ENCODE peak calls at places on chromosome 2, in four cellular contexts. One of them, this sample, is unnamed.

GRCh38 chr2:233426619-233427342 is 72.5 kb downstream of the DGKD start:
- DNase-seq in spleen: no peak
- DNase-seq in heart right ventricle: no peak
- DNase-seq in ovary: no peak
- DNase-seq in this sample: no peak

GRCh38 chr2:46302005-46302696 is 4.9 kb downstream of the EPAS1 start:
- DNase-seq in ovary: no peak
- DNase-seq in spleen: no peak
- DNase-seq in heart right ventricle: no peak
- DNase-seq in this sample: no peak

GRCh38 chr2:70715161-70715985 is 52.6 kb downstream of the ADD2 start:
- DNase-seq in spleen: no peak
- DNase-seq in ovary: no peak
- DNase-seq in heart right ventricle: no peak
- DNase-seq in this sample: no peak

GRCh38 chr2:148721991-148722777 is 77.6 kb downstream of the EPC2 start:
- DNase-seq in heart right ventricle: no peak
- DNase-seq in ovary: no peak
- DNase-seq in spleen: no peak
- DNase-seq in this sample: no peak

GRCh38 chr2:62140785-62141740 is 54.9 kb upstream of the B3GNT2 start:
- DNase-seq in heart right ventricle: no peak
- DNase-seq in spleen: no peak
- DNase-seq in ovary: no peak
- DNase-seq in this sample: no peak

GRCh38 chr2:96839288-96839874 is 4.4 kb downstream of the ANKRD23 start:
- DNase-seq in ovary: no peak
- DNase-seq in spleen: peak; percentile 96
- DNase-seq in heart right ventricle: no peak
- DNase-seq in this sample: peak; percentile 57

GRCh38 chr2:70948350-70949003 is 12.8 kb downstream of the ATP6V1B1 start:
- DNase-seq in spleen: peak; percentile 90
- DNase-seq in heart right ventricle: peak; percentile 84
- DNase-seq in ovary: peak; percentile 82
- DNase-seq in this sample: peak; percentile 77

GRCh38 chr2:50951416-50951815 is 80.5 kb downstream of the NRXN1 start:
- DNase-seq in ovary: no peak
- DNase-seq in spleen: no peak
- DNase-seq in heart right ventricle: no peak
- DNase-seq in this sample: no peak

GRCh38 chr2:62611820-62612219 is 93.7 kb upstream of the EHBP1 start:
- DNase-seq in ovary: no peak
- DNase-seq in spleen: no peak
- DNase-seq in heart right ventricle: no peak
- DNase-seq in this sample: no peak

GRCh38 chr2:217338306-217338916 is 478.5 kb upstream of the TNP1 start:
- DNase-seq in heart right ventricle: no peak
- DNase-seq in spleen: no peak
- DNase-seq in ovary: peak; percentile 36
- DNase-seq in this sample: no peak

GRCh38 chr2:76050196-76050595 is 339.5 kb upstream of the GCFC2 start:
- DNase-seq in heart right ventricle: no peak
- DNase-seq in ovary: no peak
- DNase-seq in spleen: no peak
- DNase-seq in this sample: no peak

GRCh38 chr2:189024861-189025618 is 50.9 kb downstream of the COL3A1 start:
- DNase-seq in heart right ventricle: no peak
- DNase-seq in ovary: no peak
- DNase-seq in spleen: no peak
- DNase-seq in this sample: no peak

GRCh38 chr2:46362667-46363012 is 65.4 kb downstream of the EPAS1 start:
- DNase-seq in ovary: no peak
- DNase-seq in heart right ventricle: no peak
- DNase-seq in spleen: no peak
- DNase-seq in this sample: no peak

GRCh38 chr2:152647417-152648010 is 69.7 kb downstream of the PRPF40A start:
- DNase-seq in ovary: peak; percentile 60
- DNase-seq in spleen: no peak
- DNase-seq in heart right ventricle: peak; percentile 67
- DNase-seq in this sample: peak; percentile 63

GRCh38 chr2:100017633-100018032 is 124.8 kb downstream of the AFF3 start:
- DNase-seq in ovary: no peak
- DNase-seq in spleen: no peak
- DNase-seq in heart right ventricle: no peak
- DNase-seq in this sample: no peak

GRCh38 chr2:140718999-140719398 is 1411.8 kb downstream of the LRP1B start:
- DNase-seq in ovary: no peak
- DNase-seq in spleen: no peak
- DNase-seq in heart right ventricle: no peak
- DNase-seq in this sample: no peak

GRCh38 chr2:8327371-8328100 is 354.3 kb upstream of the ID2 start:
- DNase-seq in ovary: no peak
- DNase-seq in spleen: no peak
- DNase-seq in heart right ventricle: no peak
- DNase-seq in this sample: no peak

GRCh38 chr2:223058952-223059716 is 7.1 kb downstream of the KCNE4 start:
- DNase-seq in spleen: no peak
- DNase-seq in ovary: no peak
- DNase-seq in heart right ventricle: no peak
- DNase-seq in this sample: no peak

GRCh38 chr2:65316072-65316471 is 88.4 kb downstream of the ACTR2 start:
- DNase-seq in spleen: no peak
- DNase-seq in heart right ventricle: no peak
- DNase-seq in ovary: peak; percentile 70
- DNase-seq in this sample: peak; percentile 66

GRCh38 chr2:14401838-14402237 is 230.7 kb upstream of the LRATD1 start:
- DNase-seq in spleen: no peak
- DNase-seq in ovary: no peak
- DNase-seq in heart right ventricle: no peak
- DNase-seq in this sample: no peak

GRCh38 chr2:28084564-28084963 is 194.0 kb downstream of the BABAM2 start:
- DNase-seq in ovary: peak; percentile 23
- DNase-seq in spleen: no peak
- DNase-seq in heart right ventricle: no peak
- DNase-seq in this sample: no peak

GRCh38 chr2:152874955-152875354 is 156.5 kb downstream of the ARL6IP6 start:
- DNase-seq in spleen: no peak
- DNase-seq in heart right ventricle: no peak
- DNase-seq in ovary: no peak
- DNase-seq in this sample: no peak

GRCh38 chr2:224584111-224584764 is 925 bp downstream of the CUL3 start:
- DNase-seq in spleen: peak; percentile 88
- DNase-seq in ovary: peak; percentile 24
- DNase-seq in heart right ventricle: peak; percentile 32
- DNase-seq in this sample: peak; percentile 30

GRCh38 chr2:206112108-206112507 is 26.1 kb upstream of the INO80D start:
- DNase-seq in heart right ventricle: no peak
- DNase-seq in spleen: no peak
- DNase-seq in ovary: no peak
- DNase-seq in this sample: no peak

GRCh38 chr2:237222178-237222577 is 136.5 kb downstream of the COPS8 start:
- DNase-seq in heart right ventricle: no peak
- DNase-seq in ovary: no peak
- DNase-seq in spleen: no peak
- DNase-seq in this sample: peak; percentile 34

GRCh38 chr2:15154289-15154688 is 406.8 kb downstream of the NBAS start:
- DNase-seq in spleen: no peak
- DNase-seq in ovary: no peak
- DNase-seq in heart right ventricle: no peak
- DNase-seq in this sample: no peak

GRCh38 chr2:26344581-26345283 is 1.2 kb upstream of the SELENOI start:
- DNase-seq in ovary: peak; percentile 41
- DNase-seq in heart right ventricle: no peak
- DNase-seq in spleen: no peak
- DNase-seq in this sample: no peak

DNA sequence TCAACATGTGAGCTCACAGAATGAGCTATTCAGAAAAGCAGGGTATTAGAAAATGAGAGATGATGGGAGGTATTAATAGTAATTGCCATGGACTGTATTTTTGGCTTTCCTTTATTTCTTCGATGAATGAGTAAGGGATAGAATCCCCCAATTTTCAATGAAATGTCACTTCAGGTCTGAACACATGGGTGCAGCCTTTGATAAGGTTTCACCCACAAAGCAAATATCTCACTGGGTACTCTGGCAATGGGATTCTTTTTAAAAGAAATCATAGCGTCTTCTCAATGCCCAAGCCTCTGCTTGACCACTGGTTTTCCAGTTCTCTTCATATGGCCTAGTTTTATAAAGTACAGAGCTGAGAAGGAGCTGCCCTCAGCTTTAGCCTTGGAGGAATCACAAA is 610.5 kb upstream of the FANCL start:
- DNase-seq in ovary: no peak
- DNase-seq in heart right ventricle: no peak
- DNase-seq in spleen: no peak
- DNase-seq in this sample: no peak
- TF ChIP-seq CTCF in ovary: no peak
- TF ChIP-seq CTCF in heart right ventricle: no peak
- TF ChIP-seq CTCF in spleen: no peak
- TF ChIP-seq CTCF in this sample: no peak

DNA sequence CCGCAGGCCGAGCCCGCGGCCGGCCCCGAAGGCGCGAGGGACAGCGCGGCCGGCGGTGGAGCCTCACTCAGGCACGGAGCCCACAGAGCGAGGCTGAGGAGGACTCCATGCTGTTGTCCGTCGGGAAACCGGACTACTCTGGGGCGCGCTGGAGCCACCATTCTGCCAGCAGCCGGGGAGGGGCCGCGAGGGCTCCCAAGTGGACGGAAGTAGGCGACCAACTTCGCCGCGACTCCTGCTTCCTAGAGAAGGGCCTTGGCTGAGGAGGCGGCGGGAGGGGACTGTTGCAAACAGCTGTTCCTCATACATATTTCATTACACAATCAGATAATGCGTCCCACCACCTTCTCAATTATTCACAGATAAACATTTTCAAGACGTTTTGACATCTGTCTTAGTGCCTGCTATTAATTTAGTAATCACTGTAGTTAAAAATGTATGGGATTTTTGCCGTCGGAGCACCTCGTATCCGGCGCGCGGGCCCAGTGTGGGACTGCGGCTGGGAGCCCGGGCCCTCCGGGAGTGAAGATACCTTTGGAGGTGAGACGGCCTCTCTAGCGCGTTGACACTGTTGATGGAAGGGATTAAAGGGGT is 11.7 kb upstream of the SIX3 start:
- DNase-seq in heart right ventricle: no peak
- DNase-seq in ovary: no peak
- DNase-seq in spleen: no peak
- DNase-seq in this sample: no peak
- H3K4me3 ChIP-seq in heart right ventricle: no peak overlapping the region
- H3K4me3 ChIP-seq in ovary: no peak overlapping the region
- H3K4me3 ChIP-seq in spleen: no peak overlapping the region
- H3K4me3 ChIP-seq in this sample: peak overlapping the region; percentile 56

GRCh38 chr2:128494640-128495321 is 176.1 kb upstream of the HS6ST1 start:
- DNase-seq in ovary: peak; percentile 70
- DNase-seq in spleen: peak; percentile 64
- DNase-seq in heart right ventricle: peak; percentile 61
- DNase-seq in this sample: no peak

GRCh38 chr2:128494307-128494639 is 175.6 kb upstream of the HS6ST1 start:
- DNase-seq in spleen: no peak
- DNase-seq in heart right ventricle: no peak
- DNase-seq in ovary: no peak
- DNase-seq in this sample: no peak

GRCh38 chr2:128496700-128497099 is 178.0 kb upstream of the HS6ST1 start:
- DNase-seq in ovary: no peak
- DNase-seq in spleen: no peak
- DNase-seq in heart right ventricle: no peak
- DNase-seq in this sample: no peak

GRCh38 chr2:128497461-128497860 is 178.8 kb upstream of the HS6ST1 start:
- DNase-seq in ovary: no peak
- DNase-seq in spleen: no peak
- DNase-seq in heart right ventricle: no peak
- DNase-seq in this sample: no peak

DNA sequence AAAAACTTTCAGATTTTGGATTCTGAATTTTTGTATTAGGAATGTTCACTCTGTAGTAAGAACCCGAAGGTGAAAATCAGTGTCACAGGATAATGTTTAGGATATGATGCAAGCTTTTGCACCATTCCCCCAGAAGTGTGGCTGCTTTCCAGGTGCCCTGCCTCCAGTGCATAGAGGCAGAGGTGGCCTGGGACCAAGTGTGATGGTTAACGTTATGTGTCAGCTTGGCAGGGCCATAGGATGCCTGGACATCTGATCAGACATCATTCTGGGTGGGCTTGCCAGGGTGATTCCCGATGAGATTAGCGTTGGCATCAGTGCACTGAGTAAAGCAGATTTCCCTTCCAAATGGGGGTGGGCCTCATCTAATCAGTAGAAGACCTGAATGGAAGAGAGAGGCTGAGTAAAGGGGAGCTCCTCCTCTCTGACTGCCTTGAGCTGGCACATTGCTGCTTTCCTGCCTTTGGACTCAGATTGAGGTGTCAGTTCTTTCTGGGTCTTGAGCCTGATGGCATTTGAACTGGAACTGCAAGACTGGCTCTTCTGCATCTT is 177.4 kb upstream of the HS6ST1 start:
- DNase-seq in heart right ventricle: no peak
- DNase-seq in spleen: no peak
- DNase-seq in ovary: no peak
- DNase-seq in this sample: no peak
- H3K4me1 ChIP-seq in heart right ventricle: peaks cover 28% of the 10 kb centered on the region
- H3K4me1 ChIP-seq in spleen: no peaks in the 10 kb centered on the region
- H3K4me1 ChIP-seq in ovary: peaks cover 12% of the 10 kb centered on the region
- H3K4me1 ChIP-seq in this sample: peaks cover 27% of the 10 kb centered on the region

GRCh38 chr2:24210723-24211122 is 35.9 kb downstream of the FAM228A start:
- DNase-seq in ovary: no peak
- DNase-seq in spleen: no peak
- DNase-seq in heart right ventricle: no peak
- DNase-seq in this sample: no peak
- TF ChIP-seq CTCF in ovary: no peak
- TF ChIP-seq CTCF in spleen: no peak
- TF ChIP-seq CTCF in heart right ventricle: no peak
- TF ChIP-seq CTCF in this sample: no peak

GRCh38 chr2:195338856-195339255 is 318.2 kb upstream of the SLC39A10 start:
- DNase-seq in heart right ventricle: no peak
- DNase-seq in ovary: no peak
- DNase-seq in spleen: no peak
- DNase-seq in this sample: no peak

GRCh38 chr2:195342105-195342504 is 314.9 kb upstream of the SLC39A10 start:
- DNase-seq in spleen: no peak
- DNase-seq in heart right ventricle: no peak
- DNase-seq in ovary: no peak
- DNase-seq in this sample: no peak

GRCh38 chr2:195337597-195337996 is 319.4 kb upstream of the SLC39A10 start:
- DNase-seq in spleen: no peak
- DNase-seq in heart right ventricle: no peak
- DNase-seq in ovary: no peak
- DNase-seq in this sample: no peak

GRCh38 chr2:195343942-195344530 is 313.0 kb upstream of the SLC39A10 start:
- DNase-seq in heart right ventricle: no peak
- DNase-seq in spleen: no peak
- DNase-seq in ovary: no peak
- DNase-seq in this sample: no peak

DNA sequence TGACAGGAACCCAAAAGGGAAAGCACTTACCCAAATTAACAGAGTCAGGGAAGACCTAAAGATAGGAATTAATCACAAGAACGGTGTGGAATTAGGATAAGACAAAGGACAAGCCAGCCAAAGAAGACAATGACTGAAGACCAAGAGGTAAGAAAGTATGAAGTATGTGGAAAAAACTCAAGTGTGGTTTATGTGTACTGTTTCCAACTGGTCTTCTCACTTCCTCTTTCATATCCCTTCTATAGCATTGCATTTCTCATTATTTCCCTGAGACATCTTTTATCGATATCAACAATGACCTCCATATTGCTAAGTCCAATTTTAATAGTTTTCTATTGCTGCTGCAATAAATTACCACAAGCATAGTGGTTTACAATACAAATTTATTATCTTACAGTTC is 313.5 kb upstream of the SLC39A10 start:
- DNase-seq in spleen: no peak
- DNase-seq in heart right ventricle: no peak
- DNase-seq in ovary: no peak
- DNase-seq in this sample: no peak
- H3K4me3 ChIP-seq in spleen: no peak overlapping the region
- H3K4me3 ChIP-seq in heart right ventricle: no peak overlapping the region
- H3K4me3 ChIP-seq in ovary: no peak overlapping the region
- H3K4me3 ChIP-seq in this sample: no peak overlapping the region